ENCODE peak calls at places on chromosomes 16 and 17, in nine cellular contexts. One of them, this sample, is unnamed.

GRCh38 chr17:60327122-60327869 is 64.6 kb downstream of the USP32 start:
- DNase-seq in HFFc6: no peak
- DNase-seq in neural progenitor cell: peak
- DNase-seq in omental fat pad: no peak
- DNase-seq in endothelial cell: no peak
- DNase-seq in esophagus muscularis mucosa: no peak
- DNase-seq in lower leg skin: no peak
- DNase-seq in neural crest cell: no peak
- DNase-seq in foreskin keratinocyte: no peak
- DNase-seq in this sample: no peak

GRCh38 chr16:66858740-66859396 is 14.7 kb downstream of the CA7 start:
- DNase-seq in HFFc6: peak
- DNase-seq in endothelial cell: no peak
- DNase-seq in neural crest cell: no peak
- DNase-seq in omental fat pad: no peak
- DNase-seq in foreskin keratinocyte: no peak
- DNase-seq in lower leg skin: no peak
- DNase-seq in neural progenitor cell: no peak
- DNase-seq in esophagus muscularis mucosa: no peak
- DNase-seq in this sample: no peak

GRCh38 chr16:17269434-17269833 is 201.3 kb downstream of the XYLT1 start:
- DNase-seq in omental fat pad: no peak
- DNase-seq in foreskin keratinocyte: no peak
- DNase-seq in lower leg skin: no peak
- DNase-seq in endothelial cell: no peak
- DNase-seq in neural crest cell: no peak
- DNase-seq in HFFc6: no peak
- DNase-seq in esophagus muscularis mucosa: no peak
- DNase-seq in neural progenitor cell: no peak
- DNase-seq in this sample: no peak

GRCh38 chr17:74663566-74663965 is 40.0 kb upstream of the CD300E start:
- DNase-seq in esophagus muscularis mucosa: no peak
- DNase-seq in omental fat pad: no peak
- DNase-seq in neural crest cell: no peak
- DNase-seq in lower leg skin: no peak
- DNase-seq in endothelial cell: no peak
- DNase-seq in foreskin keratinocyte: no peak
- DNase-seq in neural progenitor cell: no peak
- DNase-seq in HFFc6: no peak
- DNase-seq in this sample: no peak

GRCh38 chr17:80468781-80469533 is 7.5 kb downstream of the NPTX1 start:
- DNase-seq in HFFc6: no peak
- DNase-seq in foreskin keratinocyte: no peak
- DNase-seq in endothelial cell: no peak
- DNase-seq in neural crest cell: no peak
- DNase-seq in lower leg skin: no peak
- DNase-seq in omental fat pad: no peak
- DNase-seq in esophagus muscularis mucosa: no peak
- DNase-seq in neural progenitor cell: no peak
- DNase-seq in this sample: no peak

GRCh38 chr16:9443864-9444263 is 352.4 kb downstream of the HAPSTR1 start:
- DNase-seq in omental fat pad: no peak
- DNase-seq in neural crest cell: no peak
- DNase-seq in endothelial cell: no peak
- DNase-seq in neural progenitor cell: no peak
- DNase-seq in lower leg skin: no peak
- DNase-seq in HFFc6: no peak
- DNase-seq in foreskin keratinocyte: no peak
- DNase-seq in esophagus muscularis mucosa: peak
- DNase-seq in this sample: no peak

GRCh38 chr17:73308017-73308823 is 3.6 kb downstream of the CDC42EP4 start:
- DNase-seq in HFFc6: peak
- DNase-seq in esophagus muscularis mucosa: no peak
- DNase-seq in neural crest cell: no peak
- DNase-seq in endothelial cell: no peak
- DNase-seq in foreskin keratinocyte: no peak
- DNase-seq in omental fat pad: no peak
- DNase-seq in neural progenitor cell: no peak
- DNase-seq in lower leg skin: peak
- DNase-seq in this sample: peak

GRCh38 chr16:16150117-16150877 is 73.0 kb downstream of the ABCC6 start:
- DNase-seq in HFFc6: no peak
- DNase-seq in neural crest cell: no peak
- DNase-seq in esophagus muscularis mucosa: no peak
- DNase-seq in endothelial cell: no peak
- DNase-seq in lower leg skin: no peak
- DNase-seq in foreskin keratinocyte: no peak
- DNase-seq in neural progenitor cell: no peak
- DNase-seq in omental fat pad: no peak
- DNase-seq in this sample: no peak

GRCh38 chr16:79898703-79899102 is 298.2 kb upstream of the MAF start:
- DNase-seq in esophagus muscularis mucosa: no peak
- DNase-seq in neural crest cell: no peak
- DNase-seq in neural progenitor cell: no peak
- DNase-seq in HFFc6: no peak
- DNase-seq in omental fat pad: no peak
- DNase-seq in lower leg skin: no peak
- DNase-seq in foreskin keratinocyte: no peak
- DNase-seq in endothelial cell: no peak
- DNase-seq in this sample: no peak

GRCh38 chr17:69066482-69066881 is 5.8 kb upstream of the ABCA9 start:
- DNase-seq in neural crest cell: no peak
- DNase-seq in esophagus muscularis mucosa: no peak
- DNase-seq in omental fat pad: no peak
- DNase-seq in endothelial cell: no peak
- DNase-seq in neural progenitor cell: no peak
- DNase-seq in lower leg skin: no peak
- DNase-seq in foreskin keratinocyte: no peak
- DNase-seq in HFFc6: no peak
- DNase-seq in this sample: no peak

GRCh38 chr17:32671891-32672290 is 185.1 kb downstream of the CDK5R1 start:
- DNase-seq in foreskin keratinocyte: no peak
- DNase-seq in endothelial cell: no peak
- DNase-seq in neural progenitor cell: no peak
- DNase-seq in lower leg skin: peak
- DNase-seq in omental fat pad: peak
- DNase-seq in neural crest cell: no peak
- DNase-seq in esophagus muscularis mucosa: no peak
- DNase-seq in HFFc6: no peak
- DNase-seq in this sample: no peak

GRCh38 chr17:63552211-63552610 is 1.9 kb downstream of the DCAF7 start:
- DNase-seq in endothelial cell: no peak
- DNase-seq in neural progenitor cell: no peak
- DNase-seq in foreskin keratinocyte: no peak
- DNase-seq in HFFc6: no peak
- DNase-seq in neural crest cell: no peak
- DNase-seq in omental fat pad: no peak
- DNase-seq in lower leg skin: no peak
- DNase-seq in esophagus muscularis mucosa: no peak
- DNase-seq in this sample: no peak

GRCh38 chr16:4515611-4516233 is 22.9 kb downstream of the CDIP1 start:
- DNase-seq in lower leg skin: no peak
- DNase-seq in omental fat pad: no peak
- DNase-seq in esophagus muscularis mucosa: no peak
- DNase-seq in foreskin keratinocyte: no peak
- DNase-seq in endothelial cell: no peak
- DNase-seq in neural progenitor cell: no peak
- DNase-seq in neural crest cell: no peak
- DNase-seq in HFFc6: no peak
- DNase-seq in this sample: no peak

GRCh38 chr17:77844681-77845080 is 113.8 kb upstream of the TNRC6C start:
- DNase-seq in omental fat pad: no peak
- DNase-seq in esophagus muscularis mucosa: no peak
- DNase-seq in foreskin keratinocyte: no peak
- DNase-seq in lower leg skin: no peak
- DNase-seq in HFFc6: no peak
- DNase-seq in neural crest cell: no peak
- DNase-seq in endothelial cell: no peak
- DNase-seq in neural progenitor cell: no peak
- DNase-seq in this sample: no peak

GRCh38 chr17:82536220-82537201 is 17.0 kb downstream of the FOXK2 start:
- DNase-seq in omental fat pad: no peak
- DNase-seq in HFFc6: peak
- DNase-seq in lower leg skin: no peak
- DNase-seq in endothelial cell: peak
- DNase-seq in foreskin keratinocyte: peak
- DNase-seq in esophagus muscularis mucosa: no peak
- DNase-seq in neural crest cell: peak
- DNase-seq in neural progenitor cell: no peak
- DNase-seq in this sample: no peak
- TF ChIP-seq CTCF in omental fat pad: no peak
- TF ChIP-seq CTCF in HFFc6: no peak
- TF ChIP-seq CTCF in lower leg skin: no peak
- TF ChIP-seq CTCF in endothelial cell: no peak
- TF ChIP-seq CTCF in foreskin keratinocyte: no peak
- TF ChIP-seq CTCF in esophagus muscularis mucosa: no peak
- TF ChIP-seq CTCF in neural crest cell: no peak
- TF ChIP-seq CTCF in neural progenitor cell: no peak
- TF ChIP-seq CTCF in this sample: no peak

DNA sequence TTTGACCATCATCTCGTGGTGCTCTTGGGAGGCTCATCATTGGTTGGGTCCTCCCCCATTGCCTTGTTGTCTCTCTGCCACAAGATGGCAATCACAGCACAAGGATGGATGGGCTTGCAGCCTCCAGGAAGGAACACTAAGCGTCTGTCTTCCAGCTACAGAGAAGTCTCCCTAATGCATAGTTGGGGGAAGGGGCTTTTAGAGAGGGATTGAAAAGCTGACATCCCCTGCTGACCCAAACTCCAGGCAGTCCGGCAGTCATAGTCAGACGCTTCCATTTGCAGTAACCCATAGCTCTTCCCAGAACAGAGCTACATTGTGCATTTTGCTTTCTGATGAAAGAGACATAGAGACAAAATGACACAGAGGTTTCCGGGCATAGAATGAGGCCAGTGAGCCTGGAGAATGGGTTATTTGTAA is 111.4 kb downstream of the UTP18 start:
- DNase-seq in HFFc6: peak
- DNase-seq in neural progenitor cell: peak
- DNase-seq in omental fat pad: no peak
- DNase-seq in endothelial cell: peak
- DNase-seq in neural crest cell: peak
- DNase-seq in lower leg skin: no peak
- DNase-seq in foreskin keratinocyte: no peak
- DNase-seq in esophagus muscularis mucosa: no peak
- DNase-seq in this sample: no peak
- TF ChIP-seq CTCF in HFFc6: peak
- TF ChIP-seq CTCF in neural progenitor cell: peak
- TF ChIP-seq CTCF in omental fat pad: no peak
- TF ChIP-seq CTCF in endothelial cell: peak
- TF ChIP-seq CTCF in neural crest cell: peak
- TF ChIP-seq CTCF in lower leg skin: no peak
- TF ChIP-seq CTCF in foreskin keratinocyte: peak
- TF ChIP-seq CTCF in esophagus muscularis mucosa: peak
- TF ChIP-seq CTCF in this sample: no peak

DNA sequence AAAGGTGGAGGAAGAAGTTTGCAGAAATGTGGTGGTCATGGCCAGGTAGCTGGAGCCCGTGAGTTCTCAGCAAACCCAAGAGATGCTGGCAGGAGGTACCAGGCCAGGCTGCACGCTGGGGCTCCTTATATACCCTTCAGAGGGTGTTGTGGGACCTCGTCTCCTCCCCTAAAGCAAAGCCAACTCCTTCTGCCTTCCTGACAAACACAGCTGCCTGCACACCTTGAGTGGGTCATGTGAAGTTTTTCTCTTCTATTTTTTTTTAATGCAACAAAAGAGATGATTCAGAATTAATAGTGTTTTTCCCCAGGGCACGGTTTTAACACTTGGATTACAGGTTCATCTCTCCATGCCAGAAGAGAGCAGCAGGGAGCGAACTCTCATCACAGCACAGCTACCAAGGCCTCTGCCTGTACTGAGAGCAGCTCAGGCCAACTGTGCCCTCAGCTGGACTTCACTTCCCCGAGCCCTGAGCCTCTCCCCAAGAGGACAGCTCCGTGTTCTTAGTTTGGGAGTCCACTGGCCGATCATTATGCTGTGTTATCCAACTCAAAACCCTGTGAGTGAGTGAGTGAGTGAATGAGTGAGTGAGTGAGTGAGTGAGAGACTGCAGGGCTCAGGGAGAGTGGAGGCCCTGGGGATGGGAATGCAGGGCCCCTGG is at the start of gene KRT15:
- DNase-seq in esophagus muscularis mucosa: no peak
- DNase-seq in foreskin keratinocyte: peak
- DNase-seq in lower leg skin: no peak
- DNase-seq in endothelial cell: no peak
- DNase-seq in HFFc6: peak
- DNase-seq in neural progenitor cell: no peak
- DNase-seq in neural crest cell: no peak
- DNase-seq in omental fat pad: no peak
- DNase-seq in this sample: no peak
- TF ChIP-seq CTCF in esophagus muscularis mucosa: no peak
- TF ChIP-seq CTCF in foreskin keratinocyte: peak
- TF ChIP-seq CTCF in lower leg skin: no peak
- TF ChIP-seq CTCF in endothelial cell: no peak
- TF ChIP-seq CTCF in HFFc6: no peak
- TF ChIP-seq CTCF in neural progenitor cell: no peak
- TF ChIP-seq CTCF in neural crest cell: no peak
- TF ChIP-seq CTCF in omental fat pad: no peak
- TF ChIP-seq CTCF in this sample: no peak

GRCh38 chr17:66698270-66698669 is 136.6 kb upstream of the CACNG5 start:
- DNase-seq in esophagus muscularis mucosa: no peak
- DNase-seq in HFFc6: no peak
- DNase-seq in foreskin keratinocyte: no peak
- DNase-seq in lower leg skin: no peak
- DNase-seq in neural crest cell: no peak
- DNase-seq in endothelial cell: no peak
- DNase-seq in neural progenitor cell: no peak
- DNase-seq in omental fat pad: no peak
- DNase-seq in this sample: no peak
- TF ChIP-seq CTCF in esophagus muscularis mucosa: no peak
- TF ChIP-seq CTCF in HFFc6: no peak
- TF ChIP-seq CTCF in foreskin keratinocyte: no peak
- TF ChIP-seq CTCF in lower leg skin: no peak
- TF ChIP-seq CTCF in neural crest cell: no peak
- TF ChIP-seq CTCF in endothelial cell: no peak
- TF ChIP-seq CTCF in neural progenitor cell: no peak
- TF ChIP-seq CTCF in omental fat pad: no peak
- TF ChIP-seq CTCF in this sample: no peak

DNA sequence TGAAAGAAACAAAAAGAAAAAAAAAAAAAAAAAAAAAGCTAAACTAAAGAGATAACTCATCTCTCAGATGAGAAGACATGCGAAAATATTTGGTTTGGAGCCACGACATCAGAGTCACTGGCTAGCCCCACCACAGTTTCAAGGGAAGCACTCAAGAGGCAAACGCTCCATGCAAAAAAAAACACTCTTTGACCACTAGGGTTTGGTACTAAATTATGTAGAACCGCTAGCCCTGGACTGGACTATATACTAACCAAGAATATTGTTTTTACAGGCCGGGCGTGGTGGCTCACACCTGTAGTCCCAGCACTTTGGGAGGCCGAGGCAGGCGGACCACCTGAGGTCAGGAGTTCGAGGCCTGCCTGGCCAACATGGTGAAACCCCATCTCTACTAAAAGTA is 37.3 kb downstream of the METTL16 start:
- DNase-seq in esophagus muscularis mucosa: no peak
- DNase-seq in endothelial cell: no peak
- DNase-seq in foreskin keratinocyte: no peak
- DNase-seq in lower leg skin: no peak
- DNase-seq in neural crest cell: no peak
- DNase-seq in omental fat pad: no peak
- DNase-seq in HFFc6: no peak
- DNase-seq in neural progenitor cell: no peak
- DNase-seq in this sample: no peak
- TF ChIP-seq CTCF in esophagus muscularis mucosa: no peak
- TF ChIP-seq CTCF in endothelial cell: no peak
- TF ChIP-seq CTCF in foreskin keratinocyte: no peak
- TF ChIP-seq CTCF in lower leg skin: no peak
- TF ChIP-seq CTCF in neural crest cell: no peak
- TF ChIP-seq CTCF in omental fat pad: no peak
- TF ChIP-seq CTCF in HFFc6: peak
- TF ChIP-seq CTCF in neural progenitor cell: no peak
- TF ChIP-seq CTCF in this sample: no peak

GRCh38 chr17:38457577-38458371 is 29.5 kb downstream of the ARHGAP23 start:
- DNase-seq in omental fat pad: no peak
- DNase-seq in foreskin keratinocyte: no peak
- DNase-seq in lower leg skin: no peak
- DNase-seq in esophagus muscularis mucosa: no peak
- DNase-seq in endothelial cell: no peak
- DNase-seq in neural crest cell: no peak
- DNase-seq in HFFc6: no peak
- DNase-seq in neural progenitor cell: no peak
- DNase-seq in this sample: no peak
- TF ChIP-seq CTCF in omental fat pad: no peak
- TF ChIP-seq CTCF in foreskin keratinocyte: no peak
- TF ChIP-seq CTCF in lower leg skin: no peak
- TF ChIP-seq CTCF in esophagus muscularis mucosa: no peak
- TF ChIP-seq CTCF in endothelial cell: no peak
- TF ChIP-seq CTCF in neural crest cell: no peak
- TF ChIP-seq CTCF in HFFc6: no peak
- TF ChIP-seq CTCF in neural progenitor cell: no peak
- TF ChIP-seq CTCF in this sample: no peak